ENCODE peak calls at places on chromosome 17, in five cellular contexts. One of them, this sample, is unnamed.
A peak's percentile ranks its signal among the peaks of the same experiment; 100 is the strongest.

GRCh38 chr17:54968954-54969400 is 412 bp downstream of the STXBP4 start:
- DNase-seq in fibroblast of lung: peak; percentile 49
- DNase-seq in GM23338: no peak
- DNase-seq in heart right ventricle: peak; percentile 20
- DNase-seq in lung: no peak
- DNase-seq in this sample: peak; percentile 34

GRCh38 chr17:30095507-30096244 is 20.9 kb upstream of the NSRP1 start:
- DNase-seq in GM23338: peak; percentile 76
- DNase-seq in heart right ventricle: no peak
- DNase-seq in lung: no peak
- DNase-seq in fibroblast of lung: peak; percentile 80
- DNase-seq in this sample: no peak

GRCh38 chr17:38893113-38893512 is 23.3 kb downstream of the LASP1 start:
- DNase-seq in fibroblast of lung: no peak
- DNase-seq in heart right ventricle: no peak
- DNase-seq in lung: no peak
- DNase-seq in GM23338: no peak
- DNase-seq in this sample: no peak

GRCh38 chr17:10309003-10309974 is 63.5 kb downstream of the MYH13 start:
- DNase-seq in fibroblast of lung: no peak
- DNase-seq in GM23338: no peak
- DNase-seq in lung: no peak
- DNase-seq in heart right ventricle: no peak
- DNase-seq in this sample: no peak

GRCh38 chr17:38789185-38789584 is 10.2 kb downstream of the PIP4K2B start:
- DNase-seq in GM23338: peak; percentile 38
- DNase-seq in lung: no peak
- DNase-seq in heart right ventricle: no peak
- DNase-seq in fibroblast of lung: no peak
- DNase-seq in this sample: no peak

GRCh38 chr17:32693135-32693897 is 183.6 kb downstream of the MYO1D start:
- DNase-seq in fibroblast of lung: no peak
- DNase-seq in GM23338: no peak
- DNase-seq in heart right ventricle: no peak
- DNase-seq in lung: no peak
- DNase-seq in this sample: no peak

GRCh38 chr17:64107517-64108235 is 22.3 kb downstream of the ERN1 start:
- DNase-seq in heart right ventricle: no peak
- DNase-seq in GM23338: no peak
- DNase-seq in lung: no peak
- DNase-seq in fibroblast of lung: no peak
- DNase-seq in this sample: no peak

GRCh38 chr17:4331614-4332013 is 34.9 kb downstream of the UBE2G1 start:
- DNase-seq in lung: no peak
- DNase-seq in heart right ventricle: no peak
- DNase-seq in fibroblast of lung: no peak
- DNase-seq in GM23338: no peak
- DNase-seq in this sample: no peak

GRCh38 chr17:62751350-62751691 is 56.8 kb downstream of the MARCHF10 start:
- DNase-seq in heart right ventricle: no peak
- DNase-seq in fibroblast of lung: no peak
- DNase-seq in GM23338: no peak
- DNase-seq in lung: no peak
- DNase-seq in this sample: no peak

GRCh38 chr17:34728771-34729310 is 149.5 kb downstream of the TMEM132E start:
- DNase-seq in heart right ventricle: no peak
- DNase-seq in lung: no peak
- DNase-seq in GM23338: peak; percentile 58
- DNase-seq in fibroblast of lung: no peak
- DNase-seq in this sample: no peak
- TF ChIP-seq CTCF in heart right ventricle: no peak
- TF ChIP-seq CTCF in lung: no peak
- TF ChIP-seq CTCF in GM23338: no peak
- TF ChIP-seq CTCF in fibroblast of lung: no peak
- TF ChIP-seq CTCF in this sample: no peak

DNA sequence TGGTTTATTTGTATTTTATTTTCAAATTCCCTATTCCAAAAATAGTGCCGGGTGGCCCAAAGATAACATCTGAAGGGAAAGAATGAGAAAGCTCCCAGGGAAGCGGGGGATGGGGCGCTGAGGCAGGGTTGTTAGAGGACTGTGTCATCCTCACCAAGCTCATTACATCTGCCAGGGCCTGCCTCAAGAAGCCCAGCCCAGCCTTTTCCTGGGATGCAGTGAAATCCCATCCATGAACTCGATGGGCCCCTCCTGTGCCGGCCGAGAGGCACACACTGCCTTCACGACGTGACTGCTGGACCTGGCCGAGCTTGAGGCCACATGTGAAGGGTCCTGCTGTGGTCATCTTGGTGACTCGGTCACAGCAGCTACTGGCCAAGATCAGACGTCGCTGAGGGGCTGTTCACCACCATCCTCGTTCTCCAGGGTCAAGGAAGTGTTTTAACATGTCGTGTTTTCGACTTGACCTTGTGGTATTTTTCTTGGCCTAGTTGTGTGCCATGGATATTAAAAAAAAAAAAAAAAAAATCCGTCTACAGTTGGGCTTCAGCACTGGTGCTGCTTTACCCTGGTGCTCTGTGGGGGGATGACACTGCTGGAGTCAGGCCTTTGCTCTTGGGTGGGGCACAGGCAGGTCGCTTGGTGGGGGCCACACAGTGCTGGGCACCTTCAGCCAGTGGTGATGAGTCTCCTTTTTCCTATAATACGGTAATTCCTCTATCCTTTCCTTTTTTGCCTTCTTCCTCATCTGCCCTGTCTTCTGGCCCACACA is 4.9 kb downstream of the TIMM22 start:
- DNase-seq in lung: no peak
- DNase-seq in GM23338: no peak
- DNase-seq in fibroblast of lung: peak; percentile 81
- DNase-seq in heart right ventricle: no peak
- DNase-seq in this sample: peak; percentile 49
- H3K4me1 ChIP-seq in lung: peaks cover 39% of the 10 kb centered on the region
- H3K4me1 ChIP-seq in GM23338: peaks cover 7% of the 10 kb centered on the region
- H3K4me1 ChIP-seq in fibroblast of lung: peaks cover 64% of the 10 kb centered on the region
- H3K4me1 ChIP-seq in heart right ventricle: peaks cover 82% of the 10 kb centered on the region
- H3K4me1 ChIP-seq in this sample: peaks cover 87% of the 10 kb centered on the region

GRCh38 chr17:40705567-40705966 is 2.0 kb upstream of the KRT24 start:
- DNase-seq in heart right ventricle: no peak
- DNase-seq in lung: no peak
- DNase-seq in fibroblast of lung: no peak
- DNase-seq in GM23338: no peak
- DNase-seq in this sample: no peak
- TF ChIP-seq CTCF in heart right ventricle: no peak
- TF ChIP-seq CTCF in lung: no peak
- TF ChIP-seq CTCF in fibroblast of lung: no peak
- TF ChIP-seq CTCF in GM23338: no peak
- TF ChIP-seq CTCF in this sample: no peak

GRCh38 chr17:59830007-59830630 is 62.6 kb downstream of the TUBD1 start:
- DNase-seq in heart right ventricle: no peak
- DNase-seq in lung: no peak
- DNase-seq in fibroblast of lung: peak; percentile 82
- DNase-seq in GM23338: no peak
- DNase-seq in this sample: no peak
- H3K4me1 ChIP-seq in heart right ventricle: peaks cover 18% of the 10 kb centered on the region
- H3K4me1 ChIP-seq in lung: peaks cover 3% of the 10 kb centered on the region
- H3K4me1 ChIP-seq in fibroblast of lung: peaks cover 37% of the 10 kb centered on the region
- H3K4me1 ChIP-seq in GM23338: peaks cover 24% of the 10 kb centered on the region
- H3K4me1 ChIP-seq in this sample: peaks cover 57% of the 10 kb centered on the region

GRCh38 chr17:78348055-78348745 is 11.7 kb downstream of the SOCS3 start:
- DNase-seq in lung: no peak
- DNase-seq in GM23338: no peak
- DNase-seq in heart right ventricle: no peak
- DNase-seq in fibroblast of lung: no peak
- DNase-seq in this sample: no peak

GRCh38 chr17:78355045-78355641 is 4.7 kb downstream of the SOCS3 start:
- DNase-seq in GM23338: no peak
- DNase-seq in lung: no peak
- DNase-seq in heart right ventricle: no peak
- DNase-seq in fibroblast of lung: no peak
- DNase-seq in this sample: no peak

GRCh38 chr17:78349831-78350631 is 9.8 kb downstream of the SOCS3 start:
- DNase-seq in fibroblast of lung: no peak
- DNase-seq in GM23338: no peak
- DNase-seq in heart right ventricle: no peak
- DNase-seq in lung: no peak
- DNase-seq in this sample: no peak

GRCh38 chr17:78347453-78347852 is 12.4 kb downstream of the SOCS3 start:
- DNase-seq in GM23338: no peak
- DNase-seq in heart right ventricle: no peak
- DNase-seq in lung: peak; percentile 79
- DNase-seq in fibroblast of lung: no peak
- DNase-seq in this sample: no peak

GRCh38 chr17:78351449-78352006 is 8.3 kb downstream of the SOCS3 start:
- DNase-seq in fibroblast of lung: peak; percentile 93
- DNase-seq in GM23338: peak; percentile 90
- DNase-seq in lung: peak; percentile 92
- DNase-seq in heart right ventricle: peak; percentile 92
- DNase-seq in this sample: peak; percentile 95
- TF ChIP-seq CTCF in fibroblast of lung: peak; percentile 35
- TF ChIP-seq CTCF in GM23338: no peak
- TF ChIP-seq CTCF in lung: no peak
- TF ChIP-seq CTCF in heart right ventricle: no peak
- TF ChIP-seq CTCF in this sample: no peak

DNA sequence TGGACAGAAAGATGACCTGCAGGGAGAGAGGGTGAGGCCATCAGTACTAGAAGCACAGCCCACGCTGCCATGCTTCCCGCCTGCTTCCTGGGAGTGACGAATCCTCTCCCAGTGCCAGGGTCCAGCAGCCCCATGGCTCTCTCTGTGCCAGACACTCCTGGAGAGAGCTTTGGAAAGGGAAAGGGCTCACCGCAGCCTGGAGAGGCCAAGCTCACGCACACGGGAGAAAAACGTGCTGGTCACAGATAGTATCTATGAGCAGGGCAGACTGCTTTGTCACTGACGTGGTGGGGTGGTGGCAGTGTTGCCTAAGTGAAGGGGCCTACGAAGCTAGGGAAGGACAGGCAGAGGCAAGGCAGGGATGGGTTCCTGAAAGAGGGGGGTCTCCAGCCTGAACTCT is 5.4 kb downstream of the WBP2 start:
- DNase-seq in fibroblast of lung: no peak
- DNase-seq in heart right ventricle: no peak
- DNase-seq in lung: no peak
- DNase-seq in GM23338: no peak
- DNase-seq in this sample: no peak
- H3K4me1 ChIP-seq in fibroblast of lung: peaks cover 12% of the 10 kb centered on the region
- H3K4me1 ChIP-seq in heart right ventricle: peaks cover 96% of the 10 kb centered on the region
- H3K4me1 ChIP-seq in lung: peaks cover 42% of the 10 kb centered on the region
- H3K4me1 ChIP-seq in GM23338: peaks cover 16% of the 10 kb centered on the region
- H3K4me1 ChIP-seq in this sample: peaks cover 84% of the 10 kb centered on the region

GRCh38 chr17:44000871-44001460 is 3.5 kb upstream of the NAGS start:
- DNase-seq in GM23338: no peak
- DNase-seq in fibroblast of lung: no peak
- DNase-seq in heart right ventricle: no peak
- DNase-seq in lung: no peak
- DNase-seq in this sample: no peak
- TF ChIP-seq CTCF in GM23338: no peak
- TF ChIP-seq CTCF in fibroblast of lung: no peak
- TF ChIP-seq CTCF in heart right ventricle: no peak
- TF ChIP-seq CTCF in lung: no peak
- TF ChIP-seq CTCF in this sample: no peak

This sample was measured in gastrocnemius medialis.